ENCODE peak calls at places on chromosome 22, in seven cellular contexts. M is IMR-90, W is H1, G is mesenchymal stem cell, S is mesendoderm, N is trophoblast cell, P is neuronal stem cell. Q is an unnamed sample.

GRCh38 chr22:44441401-44442185 is 56.4 kb downstream of the RTL6 start:
- DNase-seq in M (no peak), G (no peak), S (no peak), W (no peak), P (no peak), N (no peak), Q (peak; percentile 8)

GRCh38 chr22:17633217-17633997 is 4.9 kb upstream of the ATP6V1E1 start:
- DNase-seq in S (peak; percentile 92), P (no peak), W (no peak), N (peak; percentile 94), G (peak; percentile 72), M (peak; percentile 92), Q (no peak)

GRCh38 chr22:24806663-24807001 is 621 bp downstream of the SGSM1 start:
- DNase-seq in S (no peak), G (no peak), M (no peak), W (no peak), P (no peak), N (no peak), Q (no peak)

GRCh38 chr22:43420991-43421665 is 9.3 kb downstream of the MPPED1 start:
- DNase-seq in G (no peak), M (no peak), P (no peak), S (no peak), N (no peak), W (no peak), Q (no peak)

GRCh38 chr22:43228330-43228729 is 41.4 kb upstream of the TTLL12 start:
- DNase-seq in W (peak; percentile 38), P (no peak), G (peak; percentile 12), N (no peak), S (peak; percentile 74), M (peak; percentile 10), Q (peak; percentile 82)

GRCh38 chr22:43823353-43823908 is 11.3 kb upstream of the EFCAB6 start:
- DNase-seq in M (no peak), S (peak; percentile 23), N (no peak), G (no peak), W (no peak), P (no peak), Q (peak; percentile 29)

GRCh38 chr22:37662039-37662438 is 3.5 kb downstream of the PDXP start:
- DNase-seq in P (no peak), N (no peak), W (no peak), G (no peak), M (no peak), S (no peak), Q (no peak)

GRCh38 chr22:17842386-17842785 is 68.1 kb upstream of the BID start:
- DNase-seq in G (no peak), M (no peak), P (no peak), W (no peak), S (no peak), N (no peak), Q (no peak)

GRCh38 chr22:20867179-20868099 is 8.6 kb downstream of the SNAP29 start:
- DNase-seq in P (peak; percentile 27), S (no peak), M (peak; percentile 46), G (peak; percentile 82), W (no peak), N (no peak), Q (no peak)

GRCh38 chr22:36775589-36775965 is 342 bp downstream of the IFT27 start:
- DNase-seq in N (no peak), G (no peak), M (peak; percentile 5), W (no peak), S (peak; percentile 37), P (peak; percentile 20), Q (no peak)

GRCh38 chr22:28441720-28442263 is 237.8 kb downstream of the TTC28 start:
- DNase-seq in G (no peak), S (no peak), M (no peak), N (no peak), W (no peak), P (peak; percentile 6), Q (no peak)

GRCh38 chr22:35113341-35113740 is 47.4 kb downstream of the ISX start:
- DNase-seq in M (no peak), N (no peak), P (no peak), G (no peak), W (no peak), S (no peak), Q (no peak)

GRCh38 chr22:41021039-41021654 is 70.0 kb downstream of the RBX1 start:
- DNase-seq in W (no peak), M (no peak), S (peak; percentile 26), N (peak; percentile 35), G (peak; percentile 9), P (no peak), Q (peak; percentile 42)

GRCh38 chr22:26903030-26903856 is 245.9 kb downstream of the MIAT start:
- DNase-seq in M (no peak), W (no peak), N (no peak), S (peak; percentile 63), G (no peak), P (peak; percentile 47), Q (peak; percentile 56)

GRCh38 chr22:35582861-35583670 is 34.1 kb downstream of the MB start:
- DNase-seq in M (peak; percentile 65), G (peak; percentile 67), W (no peak), S (peak; percentile 72), P (peak; percentile 76), N (no peak), Q (peak; percentile 73)

GRCh38 chr22:47260551-47260950 is 498.1 kb downstream of the TBC1D22A start:
- DNase-seq in S (no peak), N (no peak), M (no peak), W (no peak), P (no peak), G (no peak), Q (no peak)

GRCh38 chr22:47610766-47611165 is 848.3 kb downstream of the TBC1D22A start:
- DNase-seq in G (no peak), M (no peak), W (no peak), P (no peak), S (no peak), N (no peak), Q (no peak)

GRCh38 chr22:29461263-29461662 is 18.8 kb upstream of the NEFH start:
- DNase-seq in S (no peak), G (no peak), N (no peak), W (no peak), M (no peak), P (no peak), Q (no peak)
- H2AK5ac ChIP-seq in S (no peak overlapping the region), G (no peak overlapping the region), N (no peak overlapping the region), W (no peak overlapping the region), M (no peak overlapping the region), P (no peak overlapping the region), Q (no peak overlapping the region)

GRCh38 chr22:39229075-39229474 is 15.7 kb downstream of the PDGFB start:
- DNase-seq in M (no peak), G (no peak), P (no peak), S (no peak), N (no peak), W (no peak), Q (no peak)

GRCh38 chr22:39225591-39225990 is 19.2 kb downstream of the PDGFB start:
- DNase-seq in G (no peak), M (no peak), N (no peak), P (no peak), W (no peak), S (no peak), Q (no peak)

GRCh38 chr22:39224550-39224949 is 20.2 kb downstream of the PDGFB start:
- DNase-seq in W (no peak), G (no peak), P (no peak), N (no peak), S (no peak), M (no peak), Q (no peak)

GRCh38 chr22:39227542-39228272 is 17.1 kb downstream of the PDGFB start:
- DNase-seq in P (no peak), G (no peak), W (no peak), M (no peak), N (no peak), S (no peak), Q (no peak)

DNA sequence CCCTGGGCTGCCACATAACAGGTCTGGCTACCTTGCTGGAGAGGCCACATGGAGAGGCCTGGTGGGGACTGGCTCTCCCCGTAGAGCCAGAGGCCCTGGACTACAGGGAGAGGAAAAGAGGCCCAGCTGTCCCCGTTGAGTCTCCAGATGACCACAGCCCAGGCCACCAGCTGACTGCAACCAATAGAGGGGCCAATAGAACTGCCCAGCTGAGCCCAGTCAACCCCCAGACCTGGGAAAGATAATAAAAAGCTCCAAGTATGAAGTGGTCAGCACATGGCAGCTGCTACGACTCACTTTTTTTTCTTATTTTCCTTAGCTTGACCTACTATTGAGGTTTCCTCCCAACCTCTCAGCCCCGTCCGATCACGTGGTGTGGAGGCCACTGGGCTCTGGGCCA is 18.4 kb downstream of the PDGFB start:
- DNase-seq in G (no peak), S (no peak), W (no peak), M (no peak), N (no peak), P (no peak), Q (no peak)
- H3K4ac ChIP-seq in G (no peak overlapping the region), S (no peak overlapping the region), W (no peak overlapping the region), M (no peak overlapping the region), N (no peak overlapping the region), P (no peak overlapping the region), Q (no peak overlapping the region)

GRCh38 chr22:50140615-50141014 is 29.9 kb upstream of the PANX2 start:
- DNase-seq in N (no peak), P (no peak), W (no peak), S (no peak), M (no peak), G (peak; percentile 18), Q (no peak)
- H3K23ac ChIP-seq in N (no peak overlapping the region), P (no peak overlapping the region), W (no peak overlapping the region), S (no peak overlapping the region), M (no peak overlapping the region), G (no peak overlapping the region), Q (no peak overlapping the region)

GRCh38 chr22:49162841-49163240 is 664.8 kb downstream of the BRD1 start:
- DNase-seq in G (no peak), N (no peak), W (no peak), S (no peak), P (no peak), M (no peak), Q (no peak)
- H2AK5ac ChIP-seq in G (no peak overlapping the region), N (no peak overlapping the region), W (no peak overlapping the region), S (no peak overlapping the region), P (no peak overlapping the region), M (no peak overlapping the region), Q (no peak overlapping the region)

GRCh38 chr22:42168476-42168875 is 37.9 kb upstream of the CYP2D6 start:
- DNase-seq in G (no peak), W (no peak), P (no peak), S (no peak), M (no peak), N (no peak), Q (no peak)
- H3K4ac ChIP-seq in G (no peak overlapping the region), W (no peak overlapping the region), P (no peak overlapping the region), S (no peak overlapping the region), M (no peak overlapping the region), N (no peak overlapping the region), Q (no peak overlapping the region)

GRCh38 chr22:48779211-48779643 is 1048.4 kb downstream of the BRD1 start:
- DNase-seq in G (no peak), S (no peak), N (no peak), W (no peak), M (no peak), P (no peak), Q (no peak)
- H3K23ac ChIP-seq in G (no peak overlapping the region), S (no peak overlapping the region), N (no peak overlapping the region), W (no peak overlapping the region), M (no peak overlapping the region), P (peak overlapping the region; percentile 89), Q (no peak overlapping the region)

Q was measured in H9.